ENCODE peak calls at places on chromosome X, in ten cellular contexts. X, O, P, E, J, Y, Z, C, S and B are unnamed samples.

GRCh38 chrX:129678176-129678880 is 23.6 kb upstream of the APLN start:
- DNase-seq in S (no peak), C (peak), Z (no peak), X (peak), P (no peak), J (peak), O (peak), E (peak), Y (peak), B (no peak)

GRCh38 chrX:72308566-72309296 is 3.0 kb upstream of the CITED1 start:
- DNase-seq in Y (peak), J (peak), C (peak), Z (peak), O (peak), E (peak), P (peak), X (peak), S (no peak), B (peak)

GRCh38 chrX:68936608-68937007 is 107.8 kb downstream of the EFNB1 start:
- DNase-seq in S (peak), X (peak), E (peak), J (peak), O (no peak), Z (peak), C (no peak), Y (no peak), P (no peak), B (peak)

GRCh38 chrX:149504226-149504914 is 736 bp downstream of the IDS start:
- DNase-seq in O (no peak), X (no peak), P (no peak), S (peak), J (peak), Z (no peak), Y (peak), E (peak), C (peak), B (no peak)

GRCh38 chrX:25523574-25523973 is 507.8 kb upstream of the ARX start:
- DNase-seq in J (peak), O (peak), Z (peak), S (no peak), P (no peak), Y (peak), X (peak), C (no peak), E (no peak), B (no peak)

GRCh38 chrX:22526339-22526738 is 253.6 kb downstream of the CBLL2 start:
- DNase-seq in O (peak), C (no peak), Y (no peak), Z (peak), S (peak), P (no peak), E (peak), J (no peak), X (peak), B (peak)

GRCh38 chrX:70454441-70455365 is 10.1 kb downstream of the DLG3 start:
- DNase-seq in P (no peak), X (peak), S (no peak), J (peak), C (peak), Z (peak), O (peak), Y (peak), E (peak), B (no peak)

GRCh38 chrX:140507223-140507981 is 2.5 kb upstream of the SOX3 start:
- DNase-seq in X (no peak), O (no peak), S (no peak), P (no peak), Z (no peak), C (no peak), E (peak), J (no peak), Y (no peak), B (no peak)

GRCh38 chrX:22399793-22400192 is 127.1 kb downstream of the CBLL2 start:
- DNase-seq in X (no peak), S (peak), Y (no peak), C (no peak), P (no peak), O (peak), Z (no peak), J (no peak), E (peak), B (no peak)

GRCh38 chrX:76172325-76172887 is 456 bp upstream of the PBDC1 start:
- DNase-seq in P (no peak), C (no peak), X (no peak), E (no peak), Y (no peak), Z (no peak), O (no peak), S (no peak), J (no peak), B (peak)

GRCh38 chrX:26918633-26919032 is 544.5 kb downstream of the PPP4R3C start:
- DNase-seq in J (no peak), P (peak), S (no peak), X (no peak), Z (peak), Y (no peak), E (peak), O (no peak), C (no peak), B (no peak)

GRCh38 chrX:153349952-153350351 is 16.0 kb downstream of the ZNF275 start:
- DNase-seq in S (no peak), E (no peak), P (no peak), J (no peak), O (no peak), C (no peak), X (no peak), Z (no peak), Y (no peak), B (no peak)

GRCh38 chrX:119870626-119871131 is 854 bp downstream of the RNF113A start:
- DNase-seq in J (peak), E (peak), X (peak), O (no peak), Z (no peak), S (peak), C (peak), Y (no peak), P (no peak), B (peak)

GRCh38 chrX:93673869-93674271 is at the start of gene FAM133A:
- DNase-seq in S (no peak), Y (no peak), O (peak), E (peak), Z (peak), X (peak), C (no peak), J (peak), P (no peak), B (peak)